ENCODE peak calls at places on chromosomes 3 and 15, in ten cellular contexts. U, F, Y, J, D, G, Q, K, X and L are unnamed samples.

GRCh38 chr3:161915283-161915682 is 418.7 kb downstream of the OTOL1 start:
- DNase-seq in U (no peak), J (no peak), F (no peak), Q (no peak), G (no peak), K (no peak), Y (no peak), D (no peak), X (peak; percentile 46), L (no peak)

GRCh38 chr15:68888419-68888818 is 41.9 kb upstream of the SPESP1 start:
- DNase-seq in U (no peak), F (no peak), X (peak; percentile 34), J (no peak), G (no peak), K (no peak), D (no peak), Q (no peak), Y (no peak), L (no peak)

GRCh38 chr3:111902534-111902933 is 43.5 kb downstream of the PHLDB2 start:
- DNase-seq in U (no peak), Q (no peak), K (no peak), D (no peak), F (no peak), G (no peak), J (no peak), Y (no peak), X (no peak), L (no peak)

GRCh38 chr3:86774082-86774691 is 216.8 kb downstream of the VGLL3 start:
- DNase-seq in U (peak; percentile 72), F (peak; percentile 58), G (no peak), Q (no peak), K (no peak), J (no peak), X (no peak), D (no peak), Y (no peak), L (no peak)

GRCh38 chr3:89971329-89971728 is 863.9 kb downstream of the EPHA3 start:
- DNase-seq in G (no peak), Q (no peak), D (no peak), J (no peak), Y (no peak), X (no peak), F (no peak), U (no peak), K (no peak), L (no peak)

GRCh38 chr3:10162147-10162546 is 2.6 kb upstream of the IRAK2 start:
- DNase-seq in K (no peak), F (no peak), G (no peak), Q (no peak), X (no peak), D (no peak), Y (no peak), J (no peak), U (no peak), L (no peak)

GRCh38 chr3:160003520-160004128 is 15.0 kb downstream of the IL12A start:
- DNase-seq in J (no peak), U (peak; percentile 62), F (peak; percentile 31), X (peak; percentile 80), G (peak; percentile 68), D (no peak), Q (no peak), Y (peak; percentile 38), K (peak; percentile 40), L (peak; percentile 56)

GRCh38 chr3:117873236-117873635 is 1161.4 kb downstream of the IGSF11 start:
- DNase-seq in Y (no peak), U (peak; percentile 51), Q (no peak), J (no peak), D (no peak), F (peak; percentile 7), G (peak; percentile 69), K (peak; percentile 18), X (peak; percentile 88), L (no peak)

GRCh38 chr3:82048711-82049110 is 287.3 kb upstream of the GBE1 start:
- DNase-seq in Y (no peak), G (no peak), K (no peak), F (no peak), Q (no peak), U (no peak), X (no peak), D (no peak), J (no peak), L (no peak)

GRCh38 chr3:65713016-65713415 is 325.7 kb downstream of the MAGI1 start:
- DNase-seq in U (peak; percentile 85), F (peak; percentile 79), Q (peak; percentile 86), K (no peak), D (no peak), X (no peak), J (peak; percentile 59), Y (no peak), G (peak; percentile 63), L (no peak)

GRCh38 chr3:179425075-179425474 is 26.2 kb downstream of the GNB4 start:
- DNase-seq in J (no peak), Q (no peak), Y (no peak), D (no peak), K (no peak), U (no peak), F (no peak), G (no peak), X (no peak), L (no peak)

GRCh38 chr3:179418610-179419009 is 32.7 kb downstream of the GNB4 start:
- DNase-seq in J (no peak), G (no peak), Q (no peak), X (no peak), Y (no peak), F (no peak), K (no peak), U (no peak), D (no peak), L (no peak)

GRCh38 chr3:179416681-179417080 is 34.6 kb downstream of the GNB4 start:
- DNase-seq in Y (no peak), K (no peak), U (no peak), J (peak; percentile 1), Q (peak; percentile 72), D (no peak), F (peak; percentile 19), G (no peak), X (no peak), L (no peak)

DNA sequence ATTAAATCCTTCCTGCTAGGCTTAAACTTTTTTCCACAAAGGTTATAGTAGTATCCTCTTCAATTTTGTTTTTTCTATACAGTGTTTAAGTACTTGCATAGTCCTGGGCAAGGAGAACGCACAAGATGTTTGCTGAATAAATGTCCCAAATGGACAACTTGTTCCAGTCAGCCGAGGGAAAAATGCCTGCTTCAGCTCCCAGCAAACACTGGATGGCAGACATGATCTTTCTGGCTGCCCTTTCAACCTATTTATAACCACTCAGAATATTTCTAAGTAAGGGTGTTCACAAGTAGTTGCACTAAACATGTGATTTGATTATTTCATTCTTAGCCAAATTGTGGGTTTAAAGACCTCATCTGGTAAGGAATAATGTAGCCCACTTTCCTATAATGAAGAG is 29.8 kb downstream of the GNB4 start:
- DNase-seq in X (peak; percentile 18), Q (no peak), J (no peak), U (peak; percentile 79), G (no peak), K (no peak), Y (no peak), F (peak; percentile 41), D (no peak), L (no peak)
- TF ChIP-seq CTCF in X (peak; percentile 51), Q (peak; percentile 48), J (peak; percentile 53), U (peak; percentile 74), G (peak; percentile 18), K (no peak), Y (peak; percentile 23), F (peak; percentile 58), D (peak; percentile 47), L (peak; percentile 25)

GRCh38 chr3:121529308-121529707 is 16.5 kb downstream of the POLQ start:
- DNase-seq in Q (no peak), K (no peak), X (no peak), Y (no peak), J (no peak), F (peak; percentile 35), D (no peak), U (peak; percentile 66), G (no peak), L (no peak)
- TF ChIP-seq CTCF in Q (peak; percentile 56), K (peak; percentile 11), X (peak; percentile 42), Y (no peak), J (peak; percentile 61), F (peak; percentile 60), D (peak; percentile 47), U (peak; percentile 72), G (no peak), L (peak; percentile 13)

DNA sequence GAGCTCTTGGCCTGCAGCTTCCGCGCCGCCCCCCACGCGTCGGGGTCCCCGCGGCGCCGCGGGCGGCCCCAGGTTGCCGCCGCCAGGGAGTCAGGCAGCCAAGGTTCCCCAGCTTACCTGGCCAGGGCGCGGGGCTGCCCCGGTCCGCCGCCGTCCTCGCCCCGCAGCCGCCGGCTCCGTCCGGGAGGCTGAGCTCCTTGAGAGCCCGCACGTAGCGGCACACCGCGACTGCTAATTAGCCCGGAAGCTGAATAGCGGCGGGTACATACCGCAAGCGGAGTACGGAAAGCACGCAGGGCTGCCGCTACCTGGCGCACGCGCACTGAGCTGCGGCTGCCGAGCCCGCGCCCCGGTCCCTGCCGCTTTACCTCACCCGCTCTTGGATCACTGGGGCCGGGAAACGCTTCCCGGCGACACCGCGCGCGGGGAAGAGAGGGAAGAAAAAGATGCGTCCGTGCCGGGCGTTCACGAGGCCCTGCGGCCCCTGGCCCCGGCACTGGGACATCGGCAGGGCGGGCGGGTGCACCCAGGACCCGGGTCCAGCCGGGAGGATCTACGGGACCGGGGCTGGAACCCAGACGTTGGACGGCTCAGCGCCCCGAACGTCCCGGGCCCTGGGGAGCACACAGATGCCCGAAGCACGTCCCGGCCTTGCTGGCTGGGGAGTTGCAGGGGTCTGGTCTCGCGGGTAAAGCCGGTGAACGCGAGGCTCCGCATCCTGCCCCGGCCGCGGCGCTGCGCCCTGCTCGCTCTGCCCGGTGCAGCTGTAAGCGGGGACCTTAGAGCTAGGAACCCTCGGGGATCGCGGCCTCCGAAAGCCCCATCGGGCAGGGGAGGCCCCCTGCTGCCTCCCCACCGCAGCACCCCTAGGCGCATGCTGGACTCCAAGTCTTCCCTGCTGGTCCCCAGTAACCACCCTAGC is at the start of gene GOLGA8B:
- DNase-seq in G (peak; percentile 81), F (peak; percentile 41), Y (peak; percentile 81), K (peak; percentile 84), D (peak; percentile 88), Q (no peak), X (peak; percentile 72), J (no peak), U (peak; percentile 60), L (peak; percentile 83)
- TF ChIP-seq CTCF in G (no peak), F (no peak), Y (no peak), K (no peak), D (no peak), Q (no peak), X (no peak), J (no peak), U (no peak), L (no peak)

DNA sequence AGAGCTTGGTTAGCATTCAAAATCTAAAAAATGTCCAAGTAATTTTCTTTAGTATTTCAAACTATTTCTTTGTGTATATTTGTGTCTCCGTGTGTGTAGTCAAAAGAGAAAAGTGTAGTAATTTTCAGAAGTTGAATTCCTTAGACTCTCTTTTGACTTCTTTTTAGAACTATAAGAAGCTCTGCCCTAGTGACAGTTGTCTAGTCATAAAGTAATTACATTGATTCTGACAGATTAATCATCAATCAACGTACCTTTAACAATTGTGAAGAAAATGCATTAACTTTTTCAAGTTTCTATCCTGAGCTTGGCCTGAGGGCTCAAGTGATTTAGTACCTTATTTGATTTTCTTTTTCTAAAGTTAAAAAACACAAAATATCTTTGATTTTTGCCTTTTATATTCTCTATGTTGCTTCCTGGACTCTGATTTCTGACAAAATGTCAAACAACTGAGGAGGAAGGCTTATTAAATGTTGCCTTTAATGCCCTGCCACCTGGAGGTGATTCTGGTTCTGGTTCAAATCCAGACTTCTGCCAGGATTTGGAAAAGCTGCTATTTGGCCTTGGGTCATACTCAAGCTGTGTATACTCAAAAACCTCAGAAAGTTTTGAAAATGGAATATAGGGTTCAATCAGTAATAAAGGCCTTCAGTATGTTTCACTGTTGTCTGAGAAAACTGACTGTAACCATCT is 653.6 kb downstream of the NSUN3 start:
- DNase-seq in X (no peak), D (no peak), Y (peak; percentile 37), U (peak; percentile 5), J (no peak), G (no peak), Q (no peak), K (peak; percentile 59), F (no peak), L (no peak)
- TF ChIP-seq CTCF in X (peak; percentile 45), D (peak; percentile 50), Y (peak; percentile 12), U (no peak), J (no peak), G (no peak), Q (no peak), K (peak; percentile 35), F (no peak), L (no peak)